ENCODE peak calls at places on chromosomes 13 and 19, in six cellular contexts. I is RWPE1; X is SW480; W is glutamatergic neuron; S is activated T-helper 2 cell treated with anti-CD3 and anti-CD28 coated beads, Interferon-gamma antibody, Interleukin-2, Interleukin-4, amounts not matched to agents 10 μg/mL and 5 μg/mL and 100 μg/mL, durations not matched to agents 14 hours and 24 hours and 36 hours; R is nucleus accumbens. Q is an unnamed sample.

GRCh38 chr13:45595968-45596367 is 19.6 kb downstream of the ERICH6B start:
- DNase-seq in I (peak), X (no peak), W (no peak), S (no peak), R (no peak), Q (no peak)

GRCh38 chr13:113947321-113948033 is 26.4 kb downstream of the C13orf46 start:
- DNase-seq in I (peak), X (peak), W (no peak), S (no peak), R (peak), Q (peak)

GRCh38 chr19:6576869-6577281 is 14.1 kb downstream of the CD70 start:
- DNase-seq in I (no peak), X (peak), W (no peak), S (no peak), R (no peak), Q (no peak)

GRCh38 chr13:18948664-18949488 is 232.7 kb downstream of the TUBA3C start:
- DNase-seq in I (no peak), X (no peak), W (no peak), S (no peak), R (no peak), Q (no peak)

GRCh38 chr13:26600345-26600761 is 42.9 kb downstream of the WASF3 start:
- DNase-seq in I (no peak), X (no peak), W (no peak), S (no peak), R (no peak), Q (no peak)

GRCh38 chr13:112679932-112680677 is 9.7 kb upstream of the ATP11A start:
- DNase-seq in I (no peak), X (no peak), W (no peak), S (no peak), R (no peak), Q (no peak)

GRCh38 chr19:37977992-37978391 is 71.0 kb downstream of the SIPA1L3 start:
- DNase-seq in I (no peak), X (peak), W (no peak), S (no peak), R (peak), Q (no peak)

GRCh38 chr13:85828094-85828684 is 29.0 kb upstream of the SLITRK6 start:
- DNase-seq in I (peak), X (peak), W (no peak), S (no peak), R (no peak), Q (no peak)

GRCh38 chr19:7673995-7674667 is 2.8 kb upstream of the MCEMP1 start:
- DNase-seq in I (peak), X (peak), W (peak), S (peak), R (peak), Q (peak)

GRCh38 chr19:8831373-8831772 is 731 bp downstream of the ZNF558 start:
- DNase-seq in I (no peak), X (no peak), W (no peak), S (no peak), R (no peak), Q (no peak)

GRCh38 chr13:22455036-22455435 is 725.7 kb upstream of the SGCG start:
- DNase-seq in I (no peak), X (peak), W (no peak), S (no peak), R (no peak), Q (no peak)